ENCODE peak calls at places on chromosome 14, in eight cellular contexts. D is astrocyte of the spinal cord, Y is fibroblast of the aortic adventitia, S is BE2C, C is mesothelial cell of epicardium, U is heart right ventricle, A is ascending aorta, M is AG10803. H is an unnamed sample.

GRCh38 chr14:54312166-54312801 is 84.5 kb upstream of the CDKN3 start:
- DNase-seq in D (peak), Y (peak), S (no peak), C (no peak), U (no peak), A (no peak), M (peak), H (no peak)

GRCh38 chr14:92590941-92591340 is 77.4 kb downstream of the RIN3 start:
- DNase-seq in D (no peak), Y (no peak), S (no peak), C (no peak), U (no peak), A (no peak), M (peak), H (no peak)

GRCh38 chr14:49549881-49550280 is 36.3 kb downstream of the RPS29 start:
- DNase-seq in D (no peak), Y (peak), S (no peak), C (no peak), U (no peak), A (no peak), M (peak), H (no peak)

GRCh38 chr14:44854114-44854513 is 107.6 kb downstream of the KLHL28 start:
- DNase-seq in D (no peak), Y (no peak), S (no peak), C (no peak), U (no peak), A (no peak), M (no peak), H (no peak)

GRCh38 chr14:56487090-56487667 is 92.4 kb upstream of the TMEM260 start:
- DNase-seq in D (peak), Y (peak), S (no peak), C (no peak), U (no peak), A (no peak), M (peak), H (no peak)

GRCh38 chr14:73935666-73936065 is 14.2 kb downstream of the FAM161B start:
- DNase-seq in D (peak), Y (peak), S (no peak), C (no peak), U (no peak), A (no peak), M (no peak), H (no peak)

GRCh38 chr14:99460793-99461192 is 19.9 kb downstream of the SETD3 start:
- DNase-seq in D (no peak), Y (no peak), S (no peak), C (no peak), U (no peak), A (no peak), M (no peak), H (no peak)

GRCh38 chr14:65281991-65282908 is 130.3 kb upstream of the FUT8 start:
- DNase-seq in D (peak), Y (peak), S (no peak), C (no peak), U (no peak), A (no peak), M (peak), H (no peak)

GRCh38 chr14:75800792-75801191 is 139.7 kb downstream of the TTLL5 start:
- DNase-seq in D (no peak), Y (no peak), S (peak), C (no peak), U (no peak), A (no peak), M (no peak), H (no peak)

GRCh38 chr14:52148371-52148770 is 79.5 kb upstream of the NID2 start:
- DNase-seq in D (no peak), Y (no peak), S (no peak), C (no peak), U (no peak), A (no peak), M (no peak), H (no peak)
- TF ChIP-seq CTCF in D (no peak), Y (no peak), S (no peak), C (no peak), U (no peak), A (no peak), M (no peak), H (no peak)

DNA sequence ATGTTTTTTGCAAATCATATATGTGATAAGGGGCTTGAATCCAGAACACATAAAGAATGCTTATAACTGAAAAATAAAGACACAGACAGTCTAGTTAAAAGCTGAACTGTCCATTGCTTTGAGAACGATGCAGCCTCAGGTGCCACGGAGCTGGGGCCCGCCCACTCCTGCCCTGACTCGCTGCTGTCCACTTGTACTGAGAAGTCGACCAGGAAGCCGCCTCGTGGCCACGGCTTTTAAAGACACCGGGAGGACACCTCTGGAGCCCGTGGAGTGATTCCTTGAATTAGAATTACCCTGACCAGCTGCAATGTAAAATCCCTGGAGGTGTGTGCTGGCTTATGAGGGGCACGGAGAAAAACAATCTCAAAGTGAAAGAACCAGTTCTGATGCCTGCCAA is 23.9 kb upstream of the TEX22 start:
- DNase-seq in D (no peak), Y (no peak), S (no peak), C (no peak), U (no peak), A (no peak), M (no peak), H (no peak)
- TF ChIP-seq CTCF in D (no peak), Y (no peak), S (no peak), C (no peak), U (no peak), A (no peak), M (no peak), H (no peak)

DNA sequence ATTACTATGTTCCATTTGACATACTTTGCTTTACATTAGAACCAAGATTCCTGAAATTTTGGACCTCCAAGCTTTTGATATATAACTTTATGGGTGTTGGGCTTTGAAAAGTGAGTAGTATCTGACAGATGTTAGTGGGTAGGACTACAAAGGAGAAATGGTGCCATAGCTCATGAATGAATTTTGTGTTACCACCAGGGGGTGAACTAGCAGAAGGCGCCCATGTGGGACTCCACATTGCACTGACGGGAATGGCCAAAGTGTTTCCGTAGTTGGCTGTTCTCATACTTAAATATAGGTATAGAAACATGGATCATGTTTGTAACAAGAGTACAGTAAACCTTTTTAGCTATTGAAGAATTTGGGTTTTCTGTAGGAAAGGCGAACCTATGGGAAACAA is 337.5 kb downstream of the FLRT2 start:
- DNase-seq in D (no peak), Y (no peak), S (peak), C (no peak), U (no peak), A (no peak), M (no peak), H (no peak)
- TF ChIP-seq CTCF in D (peak), Y (no peak), S (peak), C (no peak), U (no peak), A (no peak), M (no peak), H (peak)

GRCh38 chr14:100885196-100886030 is 18.1 kb downstream of the RTL1 start:
- DNase-seq in D (no peak), Y (peak), S (peak), C (no peak), U (no peak), A (no peak), M (peak), H (no peak)
- TF ChIP-seq CTCF in D (no peak), Y (no peak), S (peak), C (no peak), U (no peak), A (no peak), M (no peak), H (no peak)

DNA sequence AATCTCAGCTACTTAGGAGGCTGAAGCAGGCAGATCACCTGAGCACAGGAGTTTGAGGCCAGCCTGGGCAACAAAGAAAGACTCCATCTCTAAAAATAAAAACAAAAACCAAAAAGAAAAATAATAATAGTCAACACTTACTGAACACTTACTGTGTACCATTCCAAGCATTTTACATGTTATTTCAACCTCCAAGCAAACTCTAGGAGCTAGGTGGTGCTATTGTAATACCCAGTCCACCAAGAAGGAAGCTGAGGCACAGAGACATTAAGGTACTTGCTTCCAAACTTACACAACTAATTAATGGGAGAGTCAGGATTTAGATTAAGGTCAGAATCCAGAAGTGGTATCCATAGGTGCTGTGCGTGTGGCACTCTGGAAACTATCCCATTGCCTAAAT is 13.7 kb upstream of the OR6J1 start:
- DNase-seq in D (peak), Y (peak), S (no peak), C (no peak), U (no peak), A (no peak), M (peak), H (no peak)
- TF ChIP-seq CTCF in D (peak), Y (peak), S (peak), C (no peak), U (peak), A (peak), M (peak), H (no peak)

GRCh38 chr14:34170891-34171290 is 220.0 kb upstream of the EGLN3 start:
- DNase-seq in D (no peak), Y (no peak), S (no peak), C (no peak), U (no peak), A (no peak), M (no peak), H (peak)

GRCh38 chr14:34169561-34169960 is 218.7 kb upstream of the EGLN3 start:
- DNase-seq in D (no peak), Y (no peak), S (no peak), C (no peak), U (no peak), A (no peak), M (no peak), H (no peak)

GRCh38 chr14:34168656-34169055 is 217.8 kb upstream of the EGLN3 start:
- DNase-seq in D (no peak), Y (no peak), S (no peak), C (no peak), U (no peak), A (no peak), M (no peak), H (no peak)

GRCh38 chr14:34161351-34162169 is 210.7 kb upstream of the EGLN3 start:
- DNase-seq in D (no peak), Y (no peak), S (no peak), C (no peak), U (no peak), A (no peak), M (no peak), H (no peak)

GRCh38 chr14:34165847-34166340 is 215.0 kb upstream of the EGLN3 start:
- DNase-seq in D (no peak), Y (no peak), S (no peak), C (no peak), U (no peak), A (no peak), M (no peak), H (no peak)
- TF ChIP-seq CTCF in D (no peak), Y (no peak), S (no peak), C (no peak), U (no peak), A (no peak), M (no peak), H (no peak)

GRCh38 chr14:90732723-90733122 is 83.5 kb downstream of the TTC7B start:
- DNase-seq in D (no peak), Y (no peak), S (no peak), C (no peak), U (no peak), A (no peak), M (no peak), H (no peak)
- TF ChIP-seq CTCF in D (no peak), Y (no peak), S (no peak), C (no peak), U (no peak), A (no peak), M (no peak), H (no peak)

GRCh38 chr14:24052656-24053547 is 1.1 kb downstream of the CARMIL3 start:
- DNase-seq in D (no peak), Y (no peak), S (no peak), C (no peak), U (no peak), A (no peak), M (no peak), H (no peak)

GRCh38 chr14:24051789-24052655 is at the start of gene CARMIL3:
- DNase-seq in D (peak), Y (peak), S (peak), C (peak), U (peak), A (no peak), M (peak), H (peak)

GRCh38 chr14:24054646-24055045 is 2.8 kb downstream of the CARMIL3 start:
- DNase-seq in D (no peak), Y (no peak), S (no peak), C (no peak), U (no peak), A (no peak), M (no peak), H (no peak)

GRCh38 chr14:24054324-24054641 is 2.5 kb downstream of the CARMIL3 start:
- DNase-seq in D (no peak), Y (no peak), S (no peak), C (no peak), U (no peak), A (no peak), M (no peak), H (no peak)

GRCh38 chr14:24053548-24054323 is 1.9 kb downstream of the CARMIL3 start:
- DNase-seq in D (no peak), Y (no peak), S (no peak), C (no peak), U (no peak), A (no peak), M (no peak), H (no peak)
- TF ChIP-seq CTCF in D (no peak), Y (no peak), S (no peak), C (no peak), U (no peak), A (no peak), M (no peak), H (no peak)